ENCODE peak calls at places on chromosomes 1 and 21, in seven cellular contexts. One of them, this sample, is unnamed.

GRCh38 chr21:45167796-45168222 is 93.4 kb downstream of the ADARB1 start:
- DNase-seq in omental fat pad: no peak
- DNase-seq in stimulated activated CD4-positive, alpha-beta T cell treated with anti-CD3 and anti-CD28 coated beads, Interleukin-1b, Interleukin-23, amount 100 ng/mL, for 48 hours: no peak
- DNase-seq in activated gamma-delta T cell treated with Interleukin-2 at 50 U/mL for 16 hours: no peak
- DNase-seq in OCI-LY7: no peak
- DNase-seq in activated CD4-positive, alpha-beta T cell treated with anti-CD3 and anti-CD28 coated beads, Interleukin-2, amount 50 U/mL, for 1 hour: no peak
- DNase-seq in heart left ventricle: no peak
- DNase-seq in this sample: no peak

GRCh38 chr21:36166705-36167104 is 10.1 kb downstream of the DOP1B start:
- DNase-seq in heart left ventricle: no peak
- DNase-seq in activated gamma-delta T cell treated with Interleukin-2 at 50 U/mL for 16 hours: no peak
- DNase-seq in OCI-LY7: no peak
- DNase-seq in activated CD4-positive, alpha-beta T cell treated with anti-CD3 and anti-CD28 coated beads, Interleukin-2, amount 50 U/mL, for 1 hour: no peak
- DNase-seq in omental fat pad: no peak
- DNase-seq in stimulated activated CD4-positive, alpha-beta T cell treated with anti-CD3 and anti-CD28 coated beads, Interleukin-1b, Interleukin-23, amount 100 ng/mL, for 48 hours: no peak
- DNase-seq in this sample: no peak

GRCh38 chr1:69551476-69552324 is 16.0 kb upstream of the LRRC7 start:
- DNase-seq in stimulated activated CD4-positive, alpha-beta T cell treated with anti-CD3 and anti-CD28 coated beads, Interleukin-1b, Interleukin-23, amount 100 ng/mL, for 48 hours: no peak
- DNase-seq in omental fat pad: no peak
- DNase-seq in OCI-LY7: no peak
- DNase-seq in heart left ventricle: no peak
- DNase-seq in activated gamma-delta T cell treated with Interleukin-2 at 50 U/mL for 16 hours: no peak
- DNase-seq in activated CD4-positive, alpha-beta T cell treated with anti-CD3 and anti-CD28 coated beads, Interleukin-2, amount 50 U/mL, for 1 hour: no peak
- DNase-seq in this sample: no peak

GRCh38 chr1:81329061-81329460 is 471.7 kb upstream of the ADGRL2 start:
- DNase-seq in stimulated activated CD4-positive, alpha-beta T cell treated with anti-CD3 and anti-CD28 coated beads, Interleukin-1b, Interleukin-23, amount 100 ng/mL, for 48 hours: no peak
- DNase-seq in activated CD4-positive, alpha-beta T cell treated with anti-CD3 and anti-CD28 coated beads, Interleukin-2, amount 50 U/mL, for 1 hour: no peak
- DNase-seq in heart left ventricle: no peak
- DNase-seq in activated gamma-delta T cell treated with Interleukin-2 at 50 U/mL for 16 hours: no peak
- DNase-seq in OCI-LY7: no peak
- DNase-seq in omental fat pad: no peak
- DNase-seq in this sample: no peak

GRCh38 chr21:44918581-44919033 is 2.1 kb downstream of the ITGB2 start:
- DNase-seq in stimulated activated CD4-positive, alpha-beta T cell treated with anti-CD3 and anti-CD28 coated beads, Interleukin-1b, Interleukin-23, amount 100 ng/mL, for 48 hours: no peak
- DNase-seq in omental fat pad: no peak
- DNase-seq in OCI-LY7: no peak
- DNase-seq in heart left ventricle: peak; percentile 18
- DNase-seq in activated CD4-positive, alpha-beta T cell treated with anti-CD3 and anti-CD28 coated beads, Interleukin-2, amount 50 U/mL, for 1 hour: no peak
- DNase-seq in activated gamma-delta T cell treated with Interleukin-2 at 50 U/mL for 16 hours: no peak
- DNase-seq in this sample: no peak

GRCh38 chr1:10105484-10105883 is 72.7 kb downstream of the UBE4B start:
- DNase-seq in activated CD4-positive, alpha-beta T cell treated with anti-CD3 and anti-CD28 coated beads, Interleukin-2, amount 50 U/mL, for 1 hour: no peak
- DNase-seq in activated gamma-delta T cell treated with Interleukin-2 at 50 U/mL for 16 hours: no peak
- DNase-seq in heart left ventricle: peak; percentile 73
- DNase-seq in OCI-LY7: no peak
- DNase-seq in omental fat pad: no peak
- DNase-seq in stimulated activated CD4-positive, alpha-beta T cell treated with anti-CD3 and anti-CD28 coated beads, Interleukin-1b, Interleukin-23, amount 100 ng/mL, for 48 hours: no peak
- DNase-seq in this sample: peak; percentile 9

GRCh38 chr1:231162970-231163830 is 1.3 kb downstream of the TRIM67 start:
- DNase-seq in activated CD4-positive, alpha-beta T cell treated with anti-CD3 and anti-CD28 coated beads, Interleukin-2, amount 50 U/mL, for 1 hour: no peak
- DNase-seq in OCI-LY7: no peak
- DNase-seq in stimulated activated CD4-positive, alpha-beta T cell treated with anti-CD3 and anti-CD28 coated beads, Interleukin-1b, Interleukin-23, amount 100 ng/mL, for 48 hours: no peak
- DNase-seq in heart left ventricle: no peak
- DNase-seq in activated gamma-delta T cell treated with Interleukin-2 at 50 U/mL for 16 hours: no peak
- DNase-seq in omental fat pad: no peak
- DNase-seq in this sample: no peak

GRCh38 chr1:115558275-115558674 is 83.5 kb upstream of the VANGL1 start:
- DNase-seq in omental fat pad: no peak
- DNase-seq in activated CD4-positive, alpha-beta T cell treated with anti-CD3 and anti-CD28 coated beads, Interleukin-2, amount 50 U/mL, for 1 hour: no peak
- DNase-seq in activated gamma-delta T cell treated with Interleukin-2 at 50 U/mL for 16 hours: no peak
- DNase-seq in heart left ventricle: no peak
- DNase-seq in OCI-LY7: no peak
- DNase-seq in stimulated activated CD4-positive, alpha-beta T cell treated with anti-CD3 and anti-CD28 coated beads, Interleukin-1b, Interleukin-23, amount 100 ng/mL, for 48 hours: no peak
- DNase-seq in this sample: no peak

GRCh38 chr1:187641907-187642306 is 813.2 kb downstream of the PLA2G4A start:
- DNase-seq in omental fat pad: no peak
- DNase-seq in activated gamma-delta T cell treated with Interleukin-2 at 50 U/mL for 16 hours: no peak
- DNase-seq in heart left ventricle: no peak
- DNase-seq in stimulated activated CD4-positive, alpha-beta T cell treated with anti-CD3 and anti-CD28 coated beads, Interleukin-1b, Interleukin-23, amount 100 ng/mL, for 48 hours: no peak
- DNase-seq in activated CD4-positive, alpha-beta T cell treated with anti-CD3 and anti-CD28 coated beads, Interleukin-2, amount 50 U/mL, for 1 hour: no peak
- DNase-seq in OCI-LY7: no peak
- DNase-seq in this sample: no peak

GRCh38 chr1:52041551-52042185 is 8.1 kb upstream of the KTI12 start:
- DNase-seq in heart left ventricle: no peak
- DNase-seq in omental fat pad: no peak
- DNase-seq in activated CD4-positive, alpha-beta T cell treated with anti-CD3 and anti-CD28 coated beads, Interleukin-2, amount 50 U/mL, for 1 hour: no peak
- DNase-seq in OCI-LY7: no peak
- DNase-seq in activated gamma-delta T cell treated with Interleukin-2 at 50 U/mL for 16 hours: no peak
- DNase-seq in stimulated activated CD4-positive, alpha-beta T cell treated with anti-CD3 and anti-CD28 coated beads, Interleukin-1b, Interleukin-23, amount 100 ng/mL, for 48 hours: no peak
- DNase-seq in this sample: no peak

GRCh38 chr1:237705462-237705861 is 185.3 kb downstream of the ZP4 start:
- DNase-seq in activated CD4-positive, alpha-beta T cell treated with anti-CD3 and anti-CD28 coated beads, Interleukin-2, amount 50 U/mL, for 1 hour: no peak
- DNase-seq in activated gamma-delta T cell treated with Interleukin-2 at 50 U/mL for 16 hours: no peak
- DNase-seq in OCI-LY7: no peak
- DNase-seq in omental fat pad: no peak
- DNase-seq in heart left ventricle: no peak
- DNase-seq in stimulated activated CD4-positive, alpha-beta T cell treated with anti-CD3 and anti-CD28 coated beads, Interleukin-1b, Interleukin-23, amount 100 ng/mL, for 48 hours: no peak
- DNase-seq in this sample: no peak

GRCh38 chr1:23368562-23369334 is 888 bp downstream of the ZNF436 start:
- DNase-seq in omental fat pad: peak; percentile 80
- DNase-seq in OCI-LY7: peak; percentile 95
- DNase-seq in stimulated activated CD4-positive, alpha-beta T cell treated with anti-CD3 and anti-CD28 coated beads, Interleukin-1b, Interleukin-23, amount 100 ng/mL, for 48 hours: peak; percentile 89
- DNase-seq in activated gamma-delta T cell treated with Interleukin-2 at 50 U/mL for 16 hours: peak; percentile 80
- DNase-seq in activated CD4-positive, alpha-beta T cell treated with anti-CD3 and anti-CD28 coated beads, Interleukin-2, amount 50 U/mL, for 1 hour: peak; percentile 81
- DNase-seq in heart left ventricle: peak; percentile 94
- DNase-seq in this sample: peak; percentile 77

GRCh38 chr1:109425902-109426277 is 358 bp downstream of the PSMA5 start:
- DNase-seq in activated CD4-positive, alpha-beta T cell treated with anti-CD3 and anti-CD28 coated beads, Interleukin-2, amount 50 U/mL, for 1 hour: peak; percentile 48
- DNase-seq in heart left ventricle: peak; percentile 54
- DNase-seq in OCI-LY7: peak; percentile 71
- DNase-seq in stimulated activated CD4-positive, alpha-beta T cell treated with anti-CD3 and anti-CD28 coated beads, Interleukin-1b, Interleukin-23, amount 100 ng/mL, for 48 hours: peak; percentile 78
- DNase-seq in activated gamma-delta T cell treated with Interleukin-2 at 50 U/mL for 16 hours: peak; percentile 60
- DNase-seq in omental fat pad: peak; percentile 35
- DNase-seq in this sample: peak; percentile 28

GRCh38 chr1:167105841-167106461 is 12.1 kb downstream of the STYXL2 start:
- DNase-seq in stimulated activated CD4-positive, alpha-beta T cell treated with anti-CD3 and anti-CD28 coated beads, Interleukin-1b, Interleukin-23, amount 100 ng/mL, for 48 hours: no peak
- DNase-seq in activated CD4-positive, alpha-beta T cell treated with anti-CD3 and anti-CD28 coated beads, Interleukin-2, amount 50 U/mL, for 1 hour: no peak
- DNase-seq in OCI-LY7: no peak
- DNase-seq in omental fat pad: no peak
- DNase-seq in activated gamma-delta T cell treated with Interleukin-2 at 50 U/mL for 16 hours: no peak
- DNase-seq in heart left ventricle: no peak
- DNase-seq in this sample: no peak

GRCh38 chr1:84370831-84371394 is 27.4 kb upstream of the DNASE2B start:
- DNase-seq in activated CD4-positive, alpha-beta T cell treated with anti-CD3 and anti-CD28 coated beads, Interleukin-2, amount 50 U/mL, for 1 hour: no peak
- DNase-seq in stimulated activated CD4-positive, alpha-beta T cell treated with anti-CD3 and anti-CD28 coated beads, Interleukin-1b, Interleukin-23, amount 100 ng/mL, for 48 hours: no peak
- DNase-seq in omental fat pad: no peak
- DNase-seq in OCI-LY7: no peak
- DNase-seq in heart left ventricle: no peak
- DNase-seq in activated gamma-delta T cell treated with Interleukin-2 at 50 U/mL for 16 hours: no peak
- DNase-seq in this sample: no peak

GRCh38 chr1:87176514-87176913 is 152.2 kb upstream of the LMO4 start:
- DNase-seq in activated gamma-delta T cell treated with Interleukin-2 at 50 U/mL for 16 hours: no peak
- DNase-seq in heart left ventricle: no peak
- DNase-seq in stimulated activated CD4-positive, alpha-beta T cell treated with anti-CD3 and anti-CD28 coated beads, Interleukin-1b, Interleukin-23, amount 100 ng/mL, for 48 hours: no peak
- DNase-seq in omental fat pad: no peak
- DNase-seq in OCI-LY7: no peak
- DNase-seq in activated CD4-positive, alpha-beta T cell treated with anti-CD3 and anti-CD28 coated beads, Interleukin-2, amount 50 U/mL, for 1 hour: no peak
- DNase-seq in this sample: no peak

GRCh38 chr1:43447891-43448708 is 5.6 kb downstream of the HYI start:
- DNase-seq in omental fat pad: no peak
- DNase-seq in activated CD4-positive, alpha-beta T cell treated with anti-CD3 and anti-CD28 coated beads, Interleukin-2, amount 50 U/mL, for 1 hour: no peak
- DNase-seq in OCI-LY7: no peak
- DNase-seq in activated gamma-delta T cell treated with Interleukin-2 at 50 U/mL for 16 hours: no peak
- DNase-seq in heart left ventricle: no peak
- DNase-seq in stimulated activated CD4-positive, alpha-beta T cell treated with anti-CD3 and anti-CD28 coated beads, Interleukin-1b, Interleukin-23, amount 100 ng/mL, for 48 hours: no peak
- DNase-seq in this sample: no peak

GRCh38 chr1:166840309-166841302 is 1.3 kb downstream of the POGK start:
- DNase-seq in heart left ventricle: no peak
- DNase-seq in OCI-LY7: peak; percentile 27
- DNase-seq in stimulated activated CD4-positive, alpha-beta T cell treated with anti-CD3 and anti-CD28 coated beads, Interleukin-1b, Interleukin-23, amount 100 ng/mL, for 48 hours: no peak
- DNase-seq in activated CD4-positive, alpha-beta T cell treated with anti-CD3 and anti-CD28 coated beads, Interleukin-2, amount 50 U/mL, for 1 hour: no peak
- DNase-seq in omental fat pad: no peak
- DNase-seq in activated gamma-delta T cell treated with Interleukin-2 at 50 U/mL for 16 hours: no peak
- DNase-seq in this sample: peak; percentile 25

GRCh38 chr1:76086109-76086508 is 11.6 kb downstream of the ST6GALNAC3 start:
- DNase-seq in heart left ventricle: no peak
- DNase-seq in stimulated activated CD4-positive, alpha-beta T cell treated with anti-CD3 and anti-CD28 coated beads, Interleukin-1b, Interleukin-23, amount 100 ng/mL, for 48 hours: no peak
- DNase-seq in omental fat pad: no peak
- DNase-seq in OCI-LY7: no peak
- DNase-seq in activated gamma-delta T cell treated with Interleukin-2 at 50 U/mL for 16 hours: no peak
- DNase-seq in activated CD4-positive, alpha-beta T cell treated with anti-CD3 and anti-CD28 coated beads, Interleukin-2, amount 50 U/mL, for 1 hour: no peak
- DNase-seq in this sample: no peak

GRCh38 chr1:3074297-3074741 is 5.3 kb downstream of the PRDM16 start:
- DNase-seq in omental fat pad: no peak
- DNase-seq in heart left ventricle: peak; percentile 48
- DNase-seq in stimulated activated CD4-positive, alpha-beta T cell treated with anti-CD3 and anti-CD28 coated beads, Interleukin-1b, Interleukin-23, amount 100 ng/mL, for 48 hours: no peak
- DNase-seq in activated CD4-positive, alpha-beta T cell treated with anti-CD3 and anti-CD28 coated beads, Interleukin-2, amount 50 U/mL, for 1 hour: no peak
- DNase-seq in OCI-LY7: no peak
- DNase-seq in activated gamma-delta T cell treated with Interleukin-2 at 50 U/mL for 16 hours: no peak
- DNase-seq in this sample: no peak

GRCh38 chr21:14737278-14737677 is 191.2 kb upstream of the SAMSN1 start:
- DNase-seq in activated gamma-delta T cell treated with Interleukin-2 at 50 U/mL for 16 hours: no peak
- DNase-seq in heart left ventricle: no peak
- DNase-seq in activated CD4-positive, alpha-beta T cell treated with anti-CD3 and anti-CD28 coated beads, Interleukin-2, amount 50 U/mL, for 1 hour: no peak
- DNase-seq in omental fat pad: no peak
- DNase-seq in OCI-LY7: no peak
- DNase-seq in stimulated activated CD4-positive, alpha-beta T cell treated with anti-CD3 and anti-CD28 coated beads, Interleukin-1b, Interleukin-23, amount 100 ng/mL, for 48 hours: no peak
- DNase-seq in this sample: no peak